ENCODE peak calls at places on chromosomes 2 and 18, in five cellular contexts. E, N, C, G and M are unnamed samples.

GRCh38 chr18:36311026-36311570 is 13.6 kb downstream of the FHOD3 start:
- DNase-seq in C (no peak), N (no peak), G (no peak), E (no peak), M (no peak)

GRCh38 chr2:161136696-161137324 is 23.4 kb upstream of the TANK start:
- DNase-seq in C (peak), E (peak), N (no peak), G (no peak), M (peak)

GRCh38 chr2:102082591-102083586 is 59.7 kb upstream of the IL1R1 start:
- DNase-seq in G (no peak), C (peak), N (no peak), E (peak), M (no peak)

GRCh38 chr18:76986391-76986790 is 146.2 kb downstream of the MBP start:
- DNase-seq in N (no peak), C (no peak), G (no peak), E (no peak), M (no peak)

GRCh38 chr2:47336259-47337238 is 66.4 kb upstream of the MSH2 start:
- DNase-seq in C (no peak), G (peak), N (no peak), E (no peak), M (no peak)

GRCh38 chr2:112147796-112148195 is 9.6 kb downstream of the FBLN7 start:
- DNase-seq in E (no peak), C (no peak), N (no peak), G (no peak), M (no peak)

GRCh38 chr2:3430211-3430610 is 50.7 kb downstream of the TRAPPC12 start:
- DNase-seq in N (no peak), C (no peak), E (no peak), G (no peak), M (no peak)

GRCh38 chr18:32542221-32542798 is 71.6 kb upstream of the GAREM1 start:
- DNase-seq in E (no peak), C (no peak), G (no peak), N (no peak), M (no peak)

GRCh38 chr2:191215205-191215604 is 30.0 kb upstream of the MYO1B start:
- DNase-seq in G (no peak), C (no peak), E (no peak), N (no peak), M (no peak)

GRCh38 chr2:43340066-43340465 is 113.7 kb upstream of the ZFP36L2 start:
- DNase-seq in N (no peak), E (no peak), G (no peak), C (no peak), M (no peak)

GRCh38 chr2:74417763-74418162 is 3.7 kb downstream of the C2orf81 start:
- DNase-seq in C (no peak), E (no peak), G (no peak), N (no peak), M (no peak)

GRCh38 chr2:240929364-240930095 is 23.4 kb downstream of the CROCC2 start:
- DNase-seq in G (no peak), N (no peak), C (no peak), E (no peak), M (peak)

GRCh38 chr18:55500316-55501086 is 87.5 kb downstream of the TCF4 start:
- DNase-seq in G (no peak), N (no peak), E (no peak), C (no peak), M (no peak)

GRCh38 chr2:226118471-226119429 is 680.9 kb downstream of the IRS1 start:
- DNase-seq in E (peak), G (no peak), N (no peak), C (peak), M (no peak)

GRCh38 chr2:223618172-223619035 is 16.2 kb upstream of the SCG2 start:
- DNase-seq in G (no peak), E (no peak), N (no peak), C (no peak), M (no peak)

GRCh38 chr2:95041824-95042442 is 16.4 kb downstream of the MAL start:
- DNase-seq in G (no peak), E (no peak), C (no peak), N (no peak), M (no peak)

GRCh38 chr2:153940511-153940910 is 68.8 kb downstream of the GALNT13 start:
- DNase-seq in N (no peak), C (peak), G (no peak), E (no peak), M (no peak)

GRCh38 chr2:179900655-179901054 is 39.2 kb upstream of the ZNF385B start:
- DNase-seq in G (no peak), E (no peak), N (no peak), C (no peak), M (no peak)

GRCh38 chr2:100274076-100274475 is 48.2 kb downstream of the LONRF2 start:
- DNase-seq in N (no peak), C (no peak), G (no peak), E (no peak), M (no peak)

GRCh38 chr2:82342351-82342750 is 2037.8 kb upstream of the LRRTM1 start:
- DNase-seq in E (no peak), N (no peak), G (no peak), C (no peak), M (no peak)

GRCh38 chr2:138015494-138015893 is 51.2 kb downstream of the HNMT start:
- DNase-seq in C (no peak), N (no peak), G (no peak), E (no peak), M (no peak)

GRCh38 chr18:74534150-74534969 is at the start of gene CNDP1:
- DNase-seq in N (no peak), E (no peak), G (no peak), C (no peak), M (no peak)

GRCh38 chr18:45839415-45840395 is 14.2 kb downstream of the SIGLEC15 start:
- DNase-seq in N (no peak), E (peak), G (no peak), C (peak), M (no peak)

GRCh38 chr18:2610549-2610948 is 39.2 kb downstream of the NDC80 start:
- DNase-seq in E (no peak), N (no peak), G (no peak), C (no peak), M (no peak)

GRCh38 chr2:143161982-143162837 is 33.0 kb downstream of the ARHGAP15 start:
- DNase-seq in N (no peak), C (peak), G (no peak), E (peak), M (peak)

GRCh38 chr2:74849228-74849892 is 15.4 kb downstream of the HK2 start:
- DNase-seq in N (no peak), G (peak), E (no peak), C (no peak), M (no peak)

GRCh38 chr2:138298120-138298814 is 203.3 kb upstream of the SPOPL start:
- DNase-seq in E (no peak), N (no peak), G (no peak), C (no peak), M (no peak)

GRCh38 chr2:16080516-16080915 is 140.2 kb downstream of the MYCN start:
- DNase-seq in E (no peak), N (no peak), G (no peak), C (no peak), M (no peak)

GRCh38 chr2:43355399-43355798 is 129.0 kb upstream of the ZFP36L2 start:
- DNase-seq in E (no peak), G (no peak), N (no peak), C (no peak), M (no peak)

GRCh38 chr2:231673348-231673770 is 35.0 kb upstream of the PTMA start:
- DNase-seq in C (peak), N (peak), G (no peak), E (peak), M (no peak)

GRCh38 chr2:101766871-101767739 is 69.6 kb downstream of the MAP4K4 start:
- DNase-seq in E (no peak), G (no peak), C (peak), N (peak), M (no peak)

GRCh38 chr2:197576631-197577030 is 60.8 kb downstream of the MOB4 start:
- DNase-seq in E (no peak), G (no peak), N (no peak), C (peak), M (peak)

GRCh38 chr2:43024515-43024962 is 201.9 kb downstream of the ZFP36L2 start:
- DNase-seq in G (peak), C (peak), E (peak), N (peak), M (peak)

GRCh38 chr2:120864981-120865380 is 129.3 kb downstream of the GLI2 start:
- DNase-seq in G (no peak), E (no peak), C (no peak), N (no peak), M (no peak)

GRCh38 chr2:206211657-206212255 is 52.1 kb downstream of the EEF1B2 start:
- DNase-seq in E (no peak), N (no peak), C (peak), G (no peak), M (no peak)

GRCh38 chr18:52227536-52227935 is 112.5 kb upstream of the DCC start:
- DNase-seq in E (no peak), C (no peak), N (no peak), G (no peak), M (no peak)

GRCh38 chr2:218398437-218399390 is 954 bp upstream of the CTDSP1 start:
- DNase-seq in C (peak), E (peak), G (peak), N (no peak), M (peak)

GRCh38 chr2:239917128-239917956 is 107.8 kb downstream of the NDUFA10 start:
- DNase-seq in N (no peak), E (peak), C (peak), G (no peak), M (no peak)

GRCh38 chr18:22609642-22610041 is 191.9 kb upstream of the CTAGE1 start:
- DNase-seq in N (no peak), E (no peak), G (no peak), C (peak), M (no peak)

DNA sequence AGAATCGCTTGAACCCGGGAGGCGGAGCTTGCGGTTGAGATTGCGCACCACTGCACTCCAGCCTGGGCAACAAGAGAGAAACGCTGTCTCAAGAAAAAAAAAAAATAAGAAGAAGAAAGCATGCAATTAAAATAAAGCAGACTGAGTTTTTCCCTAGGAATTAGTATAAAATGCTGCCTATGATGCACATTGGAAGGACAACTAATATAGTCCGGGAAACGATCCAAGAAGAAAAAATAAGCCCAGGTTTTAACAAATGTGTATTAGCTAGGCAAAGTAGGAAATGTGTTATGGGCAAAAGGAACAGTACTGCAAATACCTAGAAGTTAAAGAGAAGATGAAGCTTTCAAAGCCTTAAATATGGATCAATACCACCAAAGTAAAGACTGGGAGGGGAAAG is 64.0 kb downstream of the SPIRE1 start:
- DNase-seq in E (no peak), G (no peak), C (no peak), N (no peak), M (no peak)
- TF ChIP-seq POLR2A in E (no peak), G (no peak), C (no peak), N (no peak), M (no peak)

GRCh38 chr2:201451330-201452057 is at the start of the genes STRADB and TRAK2:
- DNase-seq in N (peak), E (peak), C (peak), G (peak), M (peak)
- TF ChIP-seq POLR2A in N (peak), E (peak), C (peak), G (peak), M (no peak)

GRCh38 chr2:64609229-64609994 is 44.3 kb downstream of the SERTAD2 start:
- DNase-seq in G (peak), C (peak), E (no peak), N (no peak), M (no peak)
- TF ChIP-seq POLR2A in G (peak), C (peak), E (no peak), N (no peak), M (no peak)

DNA sequence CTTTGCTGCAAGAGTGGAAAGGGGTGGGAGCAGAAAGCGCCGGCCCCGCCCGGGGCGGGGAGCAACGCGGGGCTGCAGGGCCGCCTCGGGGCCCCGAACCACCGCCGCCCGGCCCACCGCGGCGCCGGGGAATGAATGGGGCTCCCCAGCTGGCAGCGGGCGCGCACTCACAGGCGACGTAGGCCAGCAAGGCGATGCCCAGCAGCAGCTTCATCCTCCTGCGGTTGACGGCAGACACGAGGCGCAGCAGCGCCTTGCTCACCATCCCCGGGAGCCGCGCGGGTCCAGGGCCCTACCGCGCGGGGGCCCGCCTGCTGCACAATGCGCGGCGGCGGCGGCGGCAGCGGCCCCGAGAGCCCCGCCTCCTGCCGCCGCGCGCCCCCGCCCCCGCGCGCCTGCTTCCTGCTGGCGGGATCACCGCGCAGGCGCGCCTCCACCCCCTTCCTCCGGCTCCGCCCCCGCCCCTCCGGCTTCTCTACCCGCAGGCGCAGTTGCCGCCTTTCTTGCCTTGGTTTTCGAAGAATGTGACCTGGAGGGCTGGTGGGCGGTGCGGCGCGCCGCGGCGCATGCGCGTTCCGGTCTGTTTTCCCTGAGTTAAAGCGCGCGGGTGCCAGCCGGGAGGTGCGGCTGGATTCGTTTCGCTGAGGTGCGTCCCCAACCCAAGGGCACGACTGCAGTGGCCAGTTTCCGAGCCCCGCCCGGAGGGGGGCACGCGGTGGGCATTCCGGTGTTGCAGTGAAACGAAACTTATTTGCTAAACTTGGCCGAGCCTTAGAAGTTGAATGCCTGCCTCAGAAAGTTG is at the start of gene UXS1:
- DNase-seq in E (peak), C (peak), G (peak), N (peak), M (peak)
- TF ChIP-seq POLR2A in E (peak), C (peak), G (peak), N (peak), M (peak)

GRCh38 chr2:159518321-159519005 is 97.9 kb downstream of the BAZ2B start:
- DNase-seq in G (no peak), N (no peak), E (no peak), C (no peak), M (no peak)

GRCh38 chr2:159521272-159521671 is 95.1 kb downstream of the BAZ2B start:
- DNase-seq in E (no peak), G (no peak), C (no peak), N (no peak), M (no peak)

GRCh38 chr2:159513745-159514144 is 102.6 kb downstream of the BAZ2B start:
- DNase-seq in G (no peak), E (no peak), N (no peak), C (no peak), M (no peak)

GRCh38 chr2:159515482-159515881 is 100.9 kb downstream of the BAZ2B start:
- DNase-seq in G (no peak), C (no peak), E (no peak), N (no peak), M (no peak)

GRCh38 chr2:159516241-159516758 is 100.0 kb downstream of the BAZ2B start:
- DNase-seq in C (peak), G (peak), N (no peak), E (peak), M (no peak)
- TF ChIP-seq POLR2A in C (no peak), G (peak), N (no peak), E (peak), M (no peak)

GRCh38 chr18:79964330-79965118 is at the start of gene HSBP1L1:
- DNase-seq in G (peak), E (peak), C (peak), N (no peak), M (no peak)
- TF ChIP-seq POLR2A in G (peak), E (no peak), C (peak), N (no peak), M (no peak)

GRCh38 chr2:26244479-26245230 is at the start of the genes HADHA and HADHB:
- DNase-seq in G (peak), N (peak), E (peak), C (peak), M (peak)
- TF ChIP-seq POLR2A in G (peak), N (peak), E (peak), C (peak), M (peak)

GRCh38 chr2:8525582-8526402 is 156.1 kb upstream of the ID2 start:
- DNase-seq in C (peak), N (no peak), E (no peak), G (peak), M (peak)
- TF ChIP-seq POLR2A in C (no peak), N (no peak), E (no peak), G (no peak), M (no peak)

DNA sequence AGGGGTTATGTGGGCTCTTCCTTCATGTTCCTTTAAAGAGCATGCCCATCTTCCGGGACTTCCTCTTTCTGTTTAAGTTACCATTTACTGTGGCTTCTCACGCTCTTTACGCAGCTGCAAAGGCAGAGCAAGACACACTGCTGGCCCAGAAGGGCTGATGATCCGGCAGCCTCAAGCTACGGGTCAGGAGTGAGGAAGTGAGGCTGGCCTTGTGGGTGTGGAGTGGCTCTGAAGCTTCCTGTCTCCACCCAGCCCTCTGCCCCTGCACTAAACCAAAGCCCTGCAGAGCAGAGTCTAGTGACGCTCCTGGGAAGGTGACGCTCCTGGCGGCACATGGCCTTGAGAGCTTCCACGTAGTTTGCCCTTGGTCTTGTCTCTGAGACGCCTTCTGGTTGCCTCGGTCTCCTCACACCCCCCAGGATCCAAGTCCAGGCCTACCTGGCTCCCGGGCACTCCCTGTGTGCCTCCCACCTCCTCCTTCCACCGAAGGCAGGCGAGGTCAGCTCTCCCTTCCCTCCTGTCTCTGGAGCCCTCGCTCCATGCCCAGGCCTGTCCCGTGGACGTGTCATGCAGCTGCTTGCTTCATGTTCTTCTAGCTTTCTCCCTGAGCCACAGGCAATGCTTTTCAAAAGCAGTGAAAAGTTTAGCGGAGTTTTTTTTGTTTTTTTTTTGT is 50.3 kb downstream of the ARL4C start:
- DNase-seq in E (no peak), N (no peak), G (no peak), C (no peak), M (peak)
- TF ChIP-seq POLR2A in E (no peak), N (no peak), G (no peak), C (no peak), M (peak)

DNA sequence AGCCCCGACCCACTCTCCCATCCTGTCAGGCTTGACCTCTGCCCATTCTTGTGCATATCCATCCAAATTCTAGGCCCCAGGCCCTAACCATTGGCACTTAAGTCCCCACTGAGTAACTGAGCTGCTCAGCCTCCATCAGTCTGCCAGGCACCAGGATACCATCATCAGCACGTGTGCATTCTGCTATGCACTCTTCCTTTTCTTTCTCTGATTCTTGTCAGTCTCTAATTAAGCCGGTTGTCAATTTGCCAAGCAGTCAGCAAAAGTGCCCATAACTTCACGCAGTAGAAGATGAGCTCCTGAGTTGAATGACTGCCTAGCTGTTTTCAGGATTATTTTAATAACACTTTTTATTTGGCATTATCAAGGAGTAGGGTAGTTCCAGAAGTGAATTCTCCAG is 107.2 kb downstream of the FEZ2 start:
- DNase-seq in E (no peak), N (no peak), G (no peak), C (no peak), M (no peak)
- TF ChIP-seq POLR2A in E (no peak), N (no peak), G (no peak), C (no peak), M (no peak)